ENCODE peak calls at places on chromosomes 7 and 10, in four cellular contexts. C is K562, K is GM12878, V is HepG2. F is an unnamed sample.

GRCh38 chr10:70566515-70567290 is 35.8 kb downstream of the PRF1 start:
- DNase-seq in K (no peak), C (no peak), V (no peak), F (no peak)

GRCh38 chr7:2632717-2633537 is 1.1 kb downstream of the TTYH3 start:
- DNase-seq in C (no peak), K (no peak), V (no peak), F (no peak)

GRCh38 chr7:5173490-5173889 is 16.5 kb upstream of the WIPI2 start:
- DNase-seq in K (no peak), V (no peak), C (no peak), F (no peak)

GRCh38 chr7:27245124-27245797 is 2.7 kb downstream of the EVX1 start:
- DNase-seq in V (no peak), C (no peak), K (no peak), F (no peak)

GRCh38 chr10:113557389-113558321 is 4.8 kb downstream of the HABP2 start:
- DNase-seq in V (no peak), K (no peak), C (peak), F (peak)

GRCh38 chr7:41459623-41460256 is 243.2 kb downstream of the INHBA start:
- DNase-seq in C (no peak), V (peak), K (no peak), F (no peak)

GRCh38 chr7:5532520-5533335 is 109.1 kb upstream of the TNRC18 start:
- DNase-seq in K (peak), V (peak), C (peak), F (peak)

GRCh38 chr7:88095-88926 is 104.1 kb upstream of the FAM20C start:
- DNase-seq in C (no peak), K (no peak), V (no peak), F (peak)

GRCh38 chr10:132705173-132705572 is 80.8 kb downstream of the NKX6-2 start:
- DNase-seq in K (no peak), V (no peak), C (no peak), F (peak)

GRCh38 chr10:74029943-74030342 is 32.0 kb downstream of the VCL start:
- DNase-seq in V (no peak), C (no peak), K (no peak), F (no peak)

GRCh38 chr10:121137533-121137932 is 286.4 kb downstream of the WDR11 start:
- DNase-seq in V (no peak), C (no peak), K (no peak), F (no peak)

GRCh38 chr10:44697096-44697495 is 214.0 kb upstream of the TMEM72 start:
- DNase-seq in K (no peak), V (peak), C (no peak), F (no peak)

GRCh38 chr10:98029149-98030092 is 1.0 kb downstream of the CRTAC1 start:
- DNase-seq in V (no peak), C (no peak), K (no peak), F (peak)

GRCh38 chr10:30176776-30177533 is 117.6 kb upstream of the JCAD start:
- DNase-seq in C (no peak), V (no peak), K (no peak), F (no peak)

GRCh38 chr7:139777304-139777890 is 401 bp downstream of the HIPK2 start:
- DNase-seq in V (no peak), K (no peak), C (peak), F (peak)

GRCh38 chr7:104933022-104933421 is 81.0 kb upstream of the KMT2E start:
- DNase-seq in C (no peak), K (no peak), V (no peak), F (no peak)

GRCh38 chr10:35449944-35450343 is 113.6 kb downstream of the CCNY start:
- DNase-seq in C (no peak), K (no peak), V (no peak), F (no peak)

GRCh38 chr10:33325929-33326328 is 8.5 kb downstream of the NRP1 start:
- DNase-seq in C (no peak), V (no peak), K (no peak), F (no peak)

GRCh38 chr10:9814285-9814866 is 1203.3 kb upstream of the CELF2 start:
- DNase-seq in K (no peak), V (no peak), C (no peak), F (no peak)

GRCh38 chr7:151725844-151726770 is 150.8 kb downstream of the PRKAG2 start:
- DNase-seq in K (no peak), V (no peak), C (no peak), F (no peak)
- TF ChIP-seq SP1 in K (no peak), V (no peak), C (no peak), F (no peak)

GRCh38 chr10:241451-241850 is 106.2 kb downstream of the ZMYND11 start:
- DNase-seq in C (no peak), K (no peak), V (no peak), F (no peak)
- TF ChIP-seq ETV6 in C (no peak), K (no peak), V (no peak), F (no peak)

GRCh38 chr10:23065549-23065948 is 29.8 kb upstream of the MSRB2 start:
- DNase-seq in V (peak), C (no peak), K (no peak), F (no peak)
- TF ChIP-seq SP1 in V (no peak), C (no peak), K (no peak), F (no peak)

DNA sequence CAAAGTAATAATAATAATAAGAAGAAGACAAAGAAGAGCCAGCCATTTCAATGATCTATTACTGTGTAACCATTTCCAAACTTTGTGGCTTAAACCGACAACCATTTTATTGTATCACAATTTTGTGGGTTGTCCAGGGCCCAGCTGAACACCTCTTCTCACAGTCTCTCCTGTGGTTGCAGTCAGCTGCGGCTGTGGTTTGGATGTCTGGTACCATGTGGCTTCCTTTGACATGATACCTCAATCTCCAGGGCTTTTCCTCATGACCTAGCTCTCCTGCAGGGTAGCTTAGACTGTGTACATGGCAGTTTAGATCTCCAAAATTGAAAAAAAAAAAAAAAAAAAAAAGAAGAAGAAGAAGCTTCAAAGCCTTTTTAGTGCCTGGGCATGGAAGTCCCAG is 72.6 kb upstream of the NFKB2 start:
- DNase-seq in K (no peak), C (no peak), V (no peak), F (no peak)
- TF ChIP-seq ETV6 in K (no peak), C (no peak), V (no peak), F (no peak)

F was measured in WTC11.